ENCODE peak calls at places on chromosomes 12 and 14, in seven cellular contexts. C, Y, E, N, A, T and J are unnamed samples.
A peak's percentile ranks its signal among the peaks of the same experiment; 100 is the strongest.

GRCh38 chr12:82436354-82436753 is 78.0 kb downstream of the METTL25 start:
- DNase-seq in C (no peak), Y (no peak), E (no peak), N (no peak), A (no peak), T (no peak), J (no peak)

GRCh38 chr12:49809369-49810158 is 18.6 kb downstream of the NCKAP5L start:
- DNase-seq in C (no peak), Y (no peak), E (no peak), N (no peak), A (no peak), T (no peak), J (no peak)

GRCh38 chr14:49206832-49207231 is 379.3 kb downstream of the RPS29 start:
- DNase-seq in C (no peak), Y (no peak), E (no peak), N (no peak), A (no peak), T (no peak), J (no peak)

GRCh38 chr14:78162202-78162601 is 8.0 kb upstream of the NRXN3 start:
- DNase-seq in C (no peak), Y (peak; percentile 24), E (no peak), N (no peak), A (no peak), T (no peak), J (peak; percentile 60)

GRCh38 chr12:132007041-132007440 is 57.3 kb downstream of the EP400 start:
- DNase-seq in C (no peak), Y (no peak), E (no peak), N (no peak), A (no peak), T (no peak), J (no peak)

GRCh38 chr14:53963491-53964227 is 7.0 kb upstream of the BMP4 start:
- DNase-seq in C (no peak), Y (no peak), E (no peak), N (peak; percentile 27), A (no peak), T (no peak), J (no peak)

GRCh38 chr12:103986823-103987222 is 21.2 kb downstream of the TDG start:
- DNase-seq in C (peak; percentile 85), Y (no peak), E (no peak), N (no peak), A (no peak), T (peak; percentile 39), J (no peak)

GRCh38 chr12:25377475-25378179 is 126.9 kb upstream of the KRAS start:
- DNase-seq in C (peak; percentile 26), Y (peak; percentile 60), E (peak; percentile 14), N (no peak), A (no peak), T (no peak), J (no peak)

GRCh38 chr12:49967777-49968250 is 4.9 kb upstream of the AQP6 start:
- DNase-seq in C (no peak), Y (no peak), E (no peak), N (no peak), A (no peak), T (no peak), J (no peak)

GRCh38 chr14:96206461-96206860 is 1.8 kb downstream of the BDKRB2 start:
- DNase-seq in C (no peak), Y (no peak), E (no peak), N (no peak), A (no peak), T (no peak), J (no peak)

GRCh38 chr12:546920-547845 is 87.4 kb downstream of the B4GALNT3 start:
- DNase-seq in C (peak; percentile 29), Y (peak; percentile 57), E (peak; percentile 73), N (peak; percentile 53), A (peak; percentile 84), T (no peak), J (peak; percentile 27)

GRCh38 chr12:48767047-48767446 is 21.8 kb downstream of the ADCY6 start:
- DNase-seq in C (no peak), Y (no peak), E (no peak), N (no peak), A (no peak), T (no peak), J (no peak)

GRCh38 chr14:72780771-72781170 is 113.1 kb downstream of the DPF3 start:
- DNase-seq in C (peak; percentile 49), Y (no peak), E (no peak), N (no peak), A (no peak), T (peak; percentile 19), J (no peak)

GRCh38 chr14:97213720-97214119 is 416.5 kb downstream of the VRK1 start:
- DNase-seq in C (no peak), Y (no peak), E (no peak), N (no peak), A (no peak), T (no peak), J (no peak)

GRCh38 chr14:100070310-100070709 is 5.1 kb downstream of the EVL start:
- DNase-seq in C (no peak), Y (no peak), E (no peak), N (no peak), A (no peak), T (no peak), J (no peak)

GRCh38 chr14:95326987-95327386 is 7.3 kb upstream of the CLMN start:
- DNase-seq in C (no peak), Y (no peak), E (no peak), N (no peak), A (no peak), T (no peak), J (no peak)

GRCh38 chr12:125065753-125066570 is 727 bp downstream of the AACS start:
- DNase-seq in C (no peak), Y (no peak), E (no peak), N (no peak), A (no peak), T (no peak), J (no peak)

GRCh38 chr12:69986109-69986508 is 161.1 kb downstream of the MYRFL start:
- DNase-seq in C (no peak), Y (no peak), E (no peak), N (no peak), A (no peak), T (no peak), J (no peak)

GRCh38 chr12:68675098-68675842 is 11.5 kb upstream of the NUP107 start:
- DNase-seq in C (peak; percentile 20), Y (no peak), E (peak; percentile 27), N (no peak), A (no peak), T (no peak), J (no peak)

GRCh38 chr12:14982562-14982961 is 9.7 kb downstream of the PDE6H start:
- DNase-seq in C (no peak), Y (no peak), E (no peak), N (no peak), A (no peak), T (no peak), J (no peak)

GRCh38 chr14:54450535-54450934 is 9.4 kb upstream of the CNIH1 start:
- DNase-seq in C (peak; percentile 49), Y (peak; percentile 21), E (no peak), N (no peak), A (no peak), T (peak; percentile 36), J (no peak)

GRCh38 chr12:67452119-67452805 is 183.1 kb downstream of the CAND1 start:
- DNase-seq in C (no peak), Y (no peak), E (no peak), N (no peak), A (no peak), T (no peak), J (no peak)

GRCh38 chr14:106556665-106557289 is 1030.4 kb downstream of the TMEM121 start:
- DNase-seq in C (no peak), Y (peak; percentile 58), E (peak; percentile 79), N (no peak), A (no peak), T (no peak), J (no peak)

GRCh38 chr14:58533417-58533816 is 104.3 kb upstream of the DACT1 start:
- DNase-seq in C (no peak), Y (no peak), E (no peak), N (no peak), A (peak; percentile 22), T (no peak), J (no peak)

GRCh38 chr12:29207120-29207519 is 58.0 kb downstream of the FAR2 start:
- DNase-seq in C (no peak), Y (peak; percentile 3), E (no peak), N (no peak), A (no peak), T (no peak), J (no peak)

GRCh38 chr14:89619616-89620273 is 202.7 kb upstream of the FOXN3 start:
- DNase-seq in C (no peak), Y (no peak), E (no peak), N (no peak), A (no peak), T (no peak), J (no peak)

GRCh38 chr12:79624378-79624777 is 66.4 kb downstream of the PAWR start:
- DNase-seq in C (no peak), Y (no peak), E (no peak), N (no peak), A (no peak), T (no peak), J (peak; percentile 32)

GRCh38 chr12:56803750-56804149 is 40.6 kb downstream of the HSD17B6 start:
- DNase-seq in C (no peak), Y (peak; percentile 72), E (no peak), N (no peak), A (no peak), T (no peak), J (peak; percentile 0)

GRCh38 chr12:18158774-18159557 is 69.0 kb upstream of the RERGL start:
- DNase-seq in C (no peak), Y (peak; percentile 11), E (no peak), N (no peak), A (no peak), T (peak; percentile 35), J (no peak)

GRCh38 chr12:131493068-131493826 is 217.6 kb upstream of the SFSWAP start:
- DNase-seq in C (no peak), Y (peak; percentile 53), E (no peak), N (no peak), A (no peak), T (no peak), J (no peak)

GRCh38 chr14:60092516-60092915 is 793 bp downstream of the PCNX4 start:
- DNase-seq in C (peak; percentile 18), Y (peak; percentile 33), E (no peak), N (peak; percentile 67), A (peak; percentile 12), T (peak; percentile 21), J (no peak)

GRCh38 chr12:154058-154457 is 59.9 kb downstream of the SLC6A12 start:
- DNase-seq in C (no peak), Y (no peak), E (no peak), N (no peak), A (no peak), T (no peak), J (no peak)

GRCh38 chr12:79020106-79020505 is 155.5 kb downstream of the SYT1 start:
- DNase-seq in C (peak; percentile 3), Y (peak; percentile 16), E (no peak), N (no peak), A (no peak), T (no peak), J (no peak)

GRCh38 chr12:90393654-90394053 is 561.3 kb downstream of the CCER1 start:
- DNase-seq in C (no peak), Y (no peak), E (no peak), N (no peak), A (no peak), T (no peak), J (no peak)

GRCh38 chr12:128265566-128265965 is 1.4 kb upstream of the TMEM132C start:
- DNase-seq in C (no peak), Y (no peak), E (no peak), N (no peak), A (no peak), T (no peak), J (no peak)

GRCh38 chr12:121441555-121441954 is 41.6 kb downstream of the RNF34 start:
- DNase-seq in C (no peak), Y (no peak), E (no peak), N (no peak), A (no peak), T (no peak), J (no peak)